ENCODE peak calls at places on chromosomes 16 and 17, in nine cellular contexts. E is A549, T is H1, G is fibroblast of the aortic adventitia, Q is choroid plexus epithelial cell, P is fibroblast of pulmonary artery, M is hepatocyte, D is mesendoderm, A is AG10803. C is an unnamed sample.
A peak's percentile ranks its signal among the peaks of the same experiment; 100 is the strongest.

GRCh38 chr16:67672739-67673662 is 6.4 kb downstream of the C16orf86 start:
- DNase-seq in D (peak; percentile 76), T (no peak), M (peak; percentile 77), G (peak; percentile 71), E (peak; percentile 58), P (peak; percentile 80), A (peak; percentile 86), Q (peak; percentile 84), C (peak; percentile 48)

GRCh38 chr17:36544049-36544319 is 735 bp upstream of the GGNBP2 start:
- DNase-seq in E (peak; percentile 72), Q (no peak), P (peak; percentile 65), T (no peak), M (peak; percentile 72), A (peak; percentile 64), D (peak; percentile 75), G (peak; percentile 60), C (no peak)

GRCh38 chr17:1174490-1174889 is 5.3 kb downstream of the ABR start:
- DNase-seq in E (no peak), D (no peak), M (no peak), T (no peak), P (no peak), A (no peak), G (no peak), Q (no peak), C (no peak)

GRCh38 chr17:50534222-50534978 is 1.9 kb downstream of the EPN3 start:
- DNase-seq in Q (no peak), A (no peak), G (no peak), E (peak; percentile 39), T (no peak), P (peak; percentile 13), M (peak; percentile 66), D (peak; percentile 62), C (no peak)

GRCh38 chr17:35889241-35889640 is 9.1 kb upstream of the CCL5 start:
- DNase-seq in A (no peak), E (no peak), T (no peak), D (no peak), Q (no peak), G (no peak), P (no peak), M (no peak), C (no peak)

GRCh38 chr16:19382084-19382801 is 35.4 kb upstream of the TMC5 start:
- DNase-seq in Q (no peak), A (no peak), P (no peak), G (no peak), D (no peak), E (no peak), T (no peak), M (peak; percentile 51), C (no peak)

GRCh38 chr17:49494937-49495841 is at the start of gene NGFR:
- DNase-seq in T (no peak), Q (no peak), G (no peak), D (peak; percentile 65), M (peak; percentile 75), P (no peak), A (no peak), E (no peak), C (no peak)

GRCh38 chr16:7185689-7186088 is 147.0 kb upstream of the RBFOX1 start:
- DNase-seq in E (peak; percentile 4), T (no peak), D (peak; percentile 90), A (no peak), P (no peak), Q (no peak), G (no peak), M (peak; percentile 23), C (peak; percentile 15)

GRCh38 chr16:23348579-23349469 is 46.7 kb downstream of the SCNN1B start:
- DNase-seq in D (peak; percentile 70), Q (no peak), G (no peak), P (no peak), T (peak; percentile 59), A (no peak), E (peak; percentile 53), M (no peak), C (no peak)

GRCh38 chr17:7577327-7578199 is 1.9 kb upstream of the CD68 start:
- DNase-seq in M (peak; percentile 5), D (no peak), T (no peak), E (no peak), A (no peak), G (no peak), Q (no peak), P (no peak), C (no peak)

GRCh38 chr17:79356839-79357447 is 253.9 kb downstream of the RBFOX3 start:
- DNase-seq in D (no peak), M (no peak), Q (no peak), A (no peak), G (no peak), E (no peak), P (no peak), T (no peak), C (no peak)

GRCh38 chr16:70630960-70631745 is 15.2 kb upstream of the IL34 start:
- DNase-seq in T (no peak), G (no peak), A (no peak), M (no peak), P (no peak), Q (no peak), E (no peak), D (no peak), C (no peak)

GRCh38 chr16:14097182-14097951 is 26.2 kb downstream of the MRTFB start:
- DNase-seq in M (peak; percentile 58), P (no peak), A (no peak), D (no peak), G (no peak), T (no peak), Q (no peak), E (no peak), C (no peak)

GRCh38 chr16:89156740-89157645 is 14.6 kb upstream of the CDH15 start:
- DNase-seq in P (no peak), E (no peak), G (no peak), M (no peak), T (no peak), A (no peak), Q (no peak), D (no peak), C (no peak)

GRCh38 chr16:1183235-1183907 is 30.5 kb downstream of the CACNA1H start:
- DNase-seq in M (peak; percentile 73), P (peak; percentile 71), G (peak; percentile 33), T (no peak), D (peak; percentile 42), E (peak; percentile 69), A (peak; percentile 9), Q (peak; percentile 81), C (no peak)

GRCh38 chr16:88511060-88511459 is 58.0 kb downstream of the ZFPM1 start:
- DNase-seq in M (no peak), G (no peak), D (no peak), Q (no peak), A (no peak), E (no peak), T (no peak), P (no peak), C (no peak)

GRCh38 chr17:80592243-80592642 is 47.6 kb downstream of the RPTOR start:
- DNase-seq in D (no peak), E (no peak), M (no peak), G (no peak), Q (no peak), T (no peak), A (no peak), P (no peak), C (no peak)

GRCh38 chr17:47315451-47316266 is 8.1 kb upstream of the EFCAB13 start:
- DNase-seq in Q (peak; percentile 96), E (peak; percentile 78), T (no peak), G (peak; percentile 90), M (peak; percentile 81), D (peak; percentile 69), A (peak; percentile 79), P (peak; percentile 93), C (peak; percentile 56)

GRCh38 chr16:66476328-66477027 is 49.4 kb downstream of the BEAN1 start:
- DNase-seq in A (no peak), G (no peak), M (no peak), Q (peak; percentile 64), T (no peak), P (no peak), E (peak; percentile 25), D (peak; percentile 50), C (no peak)

DNA sequence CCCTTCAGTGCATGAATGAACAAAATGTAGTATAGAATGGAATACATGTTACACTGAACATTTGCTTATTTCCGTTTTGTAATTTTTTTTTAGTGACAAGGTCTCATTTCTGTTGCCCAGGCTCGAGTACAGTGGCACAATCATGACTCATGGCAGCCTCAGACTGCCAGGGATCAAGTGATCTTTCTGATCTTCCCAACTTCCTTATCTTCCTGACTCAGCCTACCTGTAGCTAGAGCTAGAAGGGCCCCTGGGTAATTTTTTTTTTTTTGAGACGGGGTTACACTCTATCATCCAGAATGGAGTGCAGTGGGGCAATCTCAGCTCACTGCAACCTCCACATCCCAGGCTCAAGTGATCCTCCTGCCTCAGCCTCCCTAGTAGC is 7.4 kb upstream of the SLX4 start:
- DNase-seq in P (no peak), A (no peak), M (no peak), T (no peak), Q (no peak), E (peak; percentile 46), G (no peak), D (no peak), C (no peak)
- H3K4me3 ChIP-seq in P (no peak overlapping the region), A (no peak overlapping the region), M (no peak overlapping the region), T (no peak overlapping the region), Q (no peak overlapping the region), E (no peak overlapping the region), G (no peak overlapping the region), D (no peak overlapping the region), C (no peak overlapping the region)

DNA sequence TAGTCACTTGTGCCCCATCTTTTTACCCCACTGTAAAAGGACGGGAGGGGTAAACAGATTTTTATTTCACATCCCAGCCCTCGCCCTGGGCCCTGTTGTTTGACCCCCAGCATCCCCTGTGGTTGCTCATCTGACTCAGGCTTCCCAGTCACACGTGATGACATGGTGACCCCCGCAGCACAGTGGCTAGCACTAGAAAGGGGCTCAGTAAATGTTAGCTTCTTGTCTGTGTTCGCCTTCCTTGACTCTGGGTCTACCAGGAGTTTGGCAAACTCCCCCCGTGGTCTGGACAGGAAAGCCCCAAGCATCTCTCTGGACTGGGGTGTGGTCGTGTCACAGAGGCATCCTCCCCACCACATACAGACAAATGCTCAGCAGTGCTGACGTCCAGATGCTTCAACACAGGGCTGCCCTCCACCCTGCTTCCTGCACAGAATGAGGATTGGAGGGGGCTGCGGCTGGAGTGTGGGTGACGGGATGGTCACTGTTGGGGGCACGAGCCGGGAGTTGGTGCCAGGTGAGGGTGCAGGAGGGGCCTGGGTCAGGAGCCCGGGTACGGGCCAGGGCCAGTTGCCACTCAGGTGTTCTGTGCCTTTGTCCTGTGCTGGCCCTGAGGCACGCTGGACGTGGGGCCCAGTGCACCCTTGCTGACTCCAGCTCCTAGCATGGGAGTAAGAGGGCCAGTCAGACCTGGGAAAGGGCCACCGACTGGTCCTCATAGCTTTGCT is 69.1 kb downstream of the METRNL start:
- DNase-seq in M (peak; percentile 1), Q (no peak), T (no peak), P (no peak), A (no peak), G (no peak), E (no peak), D (no peak), C (no peak)
- H3K4me3 ChIP-seq in M (no peak overlapping the region), Q (no peak overlapping the region), T (no peak overlapping the region), P (no peak overlapping the region), A (no peak overlapping the region), G (no peak overlapping the region), E (no peak overlapping the region), D (no peak overlapping the region), C (no peak overlapping the region)

GRCh38 chr16:17474037-17474436 is 3.3 kb upstream of the XYLT1 start:
- DNase-seq in D (peak; percentile 74), A (no peak), Q (no peak), T (no peak), G (no peak), E (no peak), P (no peak), M (peak; percentile 43), C (no peak)
- H3K4me3 ChIP-seq in D (no peak overlapping the region), A (no peak overlapping the region), Q (no peak overlapping the region), T (no peak overlapping the region), G (no peak overlapping the region), E (no peak overlapping the region), P (no peak overlapping the region), M (no peak overlapping the region), C (no peak overlapping the region)

GRCh38 chr17:12974319-12974661 is 43.5 kb downstream of the ELAC2 start:
- DNase-seq in E (no peak), G (peak; percentile 10), T (no peak), A (peak; percentile 22), D (no peak), Q (no peak), P (no peak), M (no peak), C (no peak)
- H3K4me3 ChIP-seq in E (no peak overlapping the region), G (peak overlapping the region; percentile 13), T (peak overlapping the region; percentile 35), A (peak overlapping the region; percentile 22), D (no peak overlapping the region), Q (peak overlapping the region; percentile 41), P (peak overlapping the region; percentile 17), M (peak overlapping the region; percentile 29), C (no peak overlapping the region)